ENCODE peak calls at places on chromosomes 3 and 15, in five cellular contexts. F is GM06990, V is foreskin fibroblast, R is WTC11, A is IMR-90. O is an unnamed sample.
A peak's percentile ranks its signal among the peaks of the same experiment; 100 is the strongest.

GRCh38 chr15:46280753-46281521 is 646.1 kb downstream of the SQOR start:
- DNase-seq in R (peak; percentile 40), V (peak; percentile 5), F (no peak), A (no peak), O (peak; percentile 14)

GRCh38 chr3:66473637-66474036 is 27.2 kb downstream of the LRIG1 start:
- DNase-seq in F (no peak), R (no peak), A (peak; percentile 86), V (peak; percentile 59), O (no peak)

GRCh38 chr3:168154101-168154500 is 58.4 kb upstream of the GOLIM4 start:
- DNase-seq in R (no peak), F (no peak), V (no peak), A (no peak), O (no peak)

GRCh38 chr3:160052385-160053047 is 63.9 kb downstream of the IL12A start:
- DNase-seq in R (no peak), A (peak; percentile 38), V (peak; percentile 22), F (no peak), O (no peak)

GRCh38 chr3:17581421-17582080 is 160.9 kb downstream of the TBC1D5 start:
- DNase-seq in A (peak; percentile 20), V (peak; percentile 42), F (no peak), R (no peak), O (no peak)

GRCh38 chr15:93835378-93835777 is 396.0 kb upstream of the MCTP2 start:
- DNase-seq in V (no peak), A (no peak), R (no peak), F (no peak), O (no peak)

GRCh38 chr3:133821767-133822638 is 16.4 kb downstream of the SRPRB start:
- DNase-seq in F (no peak), V (peak; percentile 78), A (peak; percentile 80), R (peak; percentile 61), O (no peak)

GRCh38 chr15:25469377-25469776 is 30.6 kb upstream of the UBE3A start:
- DNase-seq in F (no peak), A (no peak), V (peak; percentile 19), R (no peak), O (no peak)

GRCh38 chr3:45610129-45610528 is 15.6 kb downstream of the LIMD1 start:
- DNase-seq in R (no peak), V (peak; percentile 57), F (no peak), A (peak; percentile 34), O (no peak)

GRCh38 chr3:155701882-155702465 is 42.9 kb downstream of the PLCH1 start:
- DNase-seq in A (peak; percentile 58), V (peak; percentile 70), F (no peak), R (no peak), O (peak; percentile 60)

GRCh38 chr3:136982520-136983138 is 24.8 kb downstream of the IL20RB start:
- DNase-seq in R (no peak), F (no peak), V (peak; percentile 30), A (no peak), O (no peak)

GRCh38 chr15:22873204-22873701 is 34.8 kb downstream of the NIPA2 start:
- DNase-seq in F (no peak), V (peak; percentile 16), A (peak; percentile 92), R (peak; percentile 52), O (no peak)

GRCh38 chr3:44058868-44059203 is 182.8 kb upstream of the TOPAZ1 start:
- DNase-seq in R (no peak), A (no peak), F (no peak), V (no peak), O (no peak)

GRCh38 chr15:74616996-74617395 is 1.4 kb downstream of the CLK3 start:
- DNase-seq in F (no peak), A (no peak), R (no peak), V (no peak), O (no peak)

GRCh38 chr3:150239764-150240163 is 168.3 kb upstream of the TSC22D2 start:
- DNase-seq in F (no peak), V (no peak), A (no peak), R (no peak), O (no peak)

GRCh38 chr15:27589260-27589659 is 509.9 kb downstream of the OCA2 start:
- DNase-seq in F (no peak), R (no peak), A (no peak), V (peak; percentile 6), O (no peak)

GRCh38 chr3:157282261-157283191 is 122.6 kb upstream of the CCNL1 start:
- DNase-seq in F (no peak), A (peak; percentile 93), R (no peak), V (peak; percentile 97), O (no peak)

GRCh38 chr3:70227437-70227836 is 85.0 kb downstream of the MDFIC2 start:
- DNase-seq in A (no peak), F (no peak), V (no peak), R (no peak), O (no peak)

GRCh38 chr3:115111632-115112031 is 35.5 kb downstream of the ZBTB20 start:
- DNase-seq in F (no peak), A (no peak), V (peak; percentile 31), R (no peak), O (no peak)

GRCh38 chr15:90141646-90142045 is 39.4 kb upstream of the IDH2 start:
- DNase-seq in V (peak; percentile 31), R (no peak), F (no peak), A (peak; percentile 66), O (peak; percentile 57)

GRCh38 chr15:49507261-49507660 is 84.2 kb downstream of the FGF7 start:
- DNase-seq in R (no peak), F (no peak), V (no peak), A (peak; percentile 59), O (no peak)

GRCh38 chr3:178392553-178392952 is 143.7 kb upstream of the KCNMB2 start:
- DNase-seq in V (peak; percentile 77), A (peak; percentile 52), F (no peak), R (no peak), O (no peak)

GRCh38 chr3:121980450-121980796 is 41.6 kb downstream of the ILDR1 start:
- DNase-seq in A (no peak), F (no peak), V (no peak), R (no peak), O (no peak)

GRCh38 chr3:31186041-31186440 is 291.6 kb upstream of the GADL1 start:
- DNase-seq in R (no peak), A (no peak), F (no peak), V (no peak), O (no peak)

GRCh38 chr15:48538941-48539340 is 106.6 kb downstream of the FBN1 start:
- DNase-seq in V (no peak), F (no peak), R (no peak), A (no peak), O (no peak)

DNA sequence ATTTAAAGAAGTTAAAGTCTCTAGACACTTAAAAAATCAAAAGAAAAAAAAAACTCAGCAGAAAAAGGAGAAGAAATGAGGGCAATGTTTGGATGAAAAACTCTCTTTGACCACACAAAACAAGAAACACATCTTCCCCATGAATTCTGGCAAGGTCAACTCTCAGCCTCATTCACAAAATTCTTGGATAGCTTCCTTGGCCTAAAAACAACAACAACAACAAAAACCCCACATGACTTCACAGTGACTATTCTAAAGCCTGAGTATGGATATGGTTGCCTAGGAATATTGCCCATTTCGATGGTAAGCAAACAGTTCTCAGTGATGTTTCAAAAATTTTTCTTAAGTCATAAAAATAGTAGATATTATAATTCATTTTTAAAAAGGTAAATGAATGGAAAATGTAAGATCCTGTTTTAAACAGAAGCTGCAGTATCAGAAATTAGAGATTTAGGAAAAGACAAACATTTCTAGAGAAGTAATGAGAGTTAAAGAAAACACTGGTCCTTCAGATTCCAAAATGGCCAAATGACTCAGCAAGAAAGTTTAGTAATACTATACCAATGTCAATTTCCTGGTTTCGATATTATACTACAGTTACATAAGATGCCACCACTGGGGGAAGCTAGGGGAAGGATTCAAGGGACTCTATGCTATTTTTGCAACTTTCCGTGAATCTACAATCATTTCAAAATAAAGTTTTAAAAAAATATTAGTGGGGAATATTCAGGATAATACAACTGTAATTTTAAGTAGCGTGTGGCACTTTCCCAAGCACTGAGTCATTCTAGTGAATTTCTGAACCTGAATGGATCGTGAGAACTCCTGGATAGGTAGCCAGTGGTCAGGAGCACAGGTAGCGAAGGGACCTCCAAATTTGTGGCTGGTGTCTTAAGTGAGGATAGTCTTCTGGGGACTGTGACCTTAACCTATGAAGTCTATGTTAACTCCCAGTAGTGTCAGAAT is 37.8 kb downstream of the TMCC1 start:
- DNase-seq in V (peak; percentile 57), R (no peak), A (peak; percentile 68), F (no peak), O (peak; percentile 72)
- TF ChIP-seq CTCF in V (no peak), R (no peak), A (no peak), F (no peak), O (no peak)

GRCh38 chr3:84136425-84136824 is 822.4 kb upstream of the CADM2 start:
- DNase-seq in F (no peak), R (no peak), V (no peak), A (no peak), O (no peak)
- TF ChIP-seq CTCF in F (no peak), R (no peak), V (no peak), A (no peak), O (no peak)

GRCh38 chr3:100893590-100893989 is 99.6 kb downstream of the ABI3BP start:
- DNase-seq in R (peak; percentile 65), F (no peak), A (peak; percentile 66), V (peak; percentile 70), O (no peak)
- TF ChIP-seq CTCF in R (peak; percentile 43), F (peak; percentile 31), A (peak; percentile 81), V (peak; percentile 72), O (peak; percentile 9)

DNA sequence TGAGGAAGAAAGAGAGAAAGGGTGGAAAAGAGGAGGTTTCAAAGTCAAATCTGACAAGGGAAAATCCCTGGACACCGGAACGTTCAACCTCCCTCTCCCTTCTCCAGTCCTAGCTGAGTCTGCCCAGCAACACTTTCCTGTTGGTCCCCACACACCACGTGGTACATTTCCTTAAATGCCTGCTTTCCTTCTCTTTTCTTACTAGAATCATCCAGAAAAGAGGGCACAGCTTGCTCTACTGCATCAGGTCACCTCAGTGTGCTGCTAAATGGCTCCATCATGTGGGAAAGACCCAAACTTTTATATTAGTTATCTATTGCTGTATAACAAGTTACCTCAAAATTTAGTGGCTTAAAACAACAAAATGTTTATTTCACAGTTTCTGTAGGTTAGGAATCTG is 181.2 kb downstream of the NECTIN3 start:
- DNase-seq in R (no peak), V (peak; percentile 67), F (no peak), A (peak; percentile 51), O (no peak)
- TF ChIP-seq CTCF in R (no peak), V (no peak), F (no peak), A (no peak), O (no peak)

DNA sequence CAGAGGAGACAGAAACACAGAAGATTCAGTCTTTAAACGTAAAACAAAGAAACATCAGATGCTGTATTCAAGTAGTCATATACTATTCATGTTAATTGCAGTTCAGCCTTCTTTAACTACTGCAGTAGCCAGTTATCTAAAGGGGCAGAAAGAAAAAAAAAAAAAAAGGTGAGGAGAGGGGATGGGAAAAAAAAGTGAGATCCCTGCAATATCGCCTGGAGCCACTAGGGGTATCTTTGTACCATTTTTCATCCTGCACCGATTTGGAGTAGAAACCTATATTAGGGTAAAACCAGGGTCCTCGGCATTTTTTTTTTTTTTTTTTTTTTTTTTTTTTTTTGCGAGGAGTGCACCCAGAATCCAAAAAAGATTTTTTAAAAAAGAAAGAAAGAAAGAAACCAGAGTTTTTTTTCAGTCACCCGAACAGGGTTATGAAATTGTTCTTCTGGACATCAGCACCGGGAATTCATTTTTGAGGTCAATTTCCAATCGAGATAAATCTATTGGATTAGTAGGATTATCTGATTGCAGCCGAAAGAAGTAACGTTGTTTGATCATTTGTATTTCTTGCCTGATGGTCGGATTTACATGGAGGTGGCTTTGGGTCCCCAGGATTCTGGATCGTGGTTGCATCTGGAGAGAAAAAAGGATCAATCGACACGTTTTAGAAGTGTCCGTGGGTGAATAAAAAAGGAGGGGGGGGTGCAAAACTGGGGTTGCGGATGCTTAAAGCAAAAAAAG is 186.7 kb downstream of the NLGN1 start:
- DNase-seq in R (peak; percentile 68), F (no peak), V (peak; percentile 68), A (peak; percentile 44), O (peak; percentile 15)
- TF ChIP-seq CTCF in R (peak; percentile 68), F (peak; percentile 61), V (peak; percentile 78), A (peak; percentile 73), O (peak; percentile 44)

GRCh38 chr3:78988324-78988723 is 779.5 kb downstream of the ROBO1 start:
- DNase-seq in R (no peak), V (peak; percentile 64), A (peak; percentile 46), F (no peak), O (peak; percentile 1)
- TF ChIP-seq CTCF in R (no peak), V (peak; percentile 38), A (peak; percentile 54), F (peak; percentile 13), O (no peak)